ENCODE peak calls at places on chromosome 16, in ten cellular contexts. W is HCT116; S is neural progenitor cell; L is heart left ventricle; C is endothelial cell of umbilical vein; J is endodermal cell; G is CD8-positive, alpha-beta T cell; E is A673; Z is vagina; U is body of pancreas. V is an unnamed sample. For H3K4me1 and H3K27me3, the result is how much of the 10 kb centered on the place peaks cover.

GRCh38 chr16:57653936-57654335 is 14.2 kb upstream of the ADGRG3 start:
- DNase-seq in E (no peak), J (no peak), G (no peak), C (peak), U (no peak), S (no peak), Z (no peak), W (no peak), L (peak), V (no peak)

GRCh38 chr16:19926449-19927390 is 42.1 kb upstream of the GPRC5B start:
- DNase-seq in C (peak), U (no peak), E (peak), Z (no peak), W (peak), L (no peak), J (peak), G (no peak), S (no peak), V (no peak)

GRCh38 chr16:23229714-23230113 is 47.2 kb downstream of the SCNN1G start:
- DNase-seq in Z (no peak), W (no peak), S (no peak), U (no peak), E (no peak), L (no peak), G (no peak), C (no peak), J (no peak), V (no peak)

GRCh38 chr16:30892670-30893069 is 1.2 kb downstream of the BCL7C start:
- DNase-seq in Z (no peak), G (no peak), U (no peak), L (no peak), S (no peak), E (no peak), W (no peak), J (no peak), C (no peak), V (no peak)

GRCh38 chr16:13331918-13332317 is 430.5 kb downstream of the SHISA9 start:
- DNase-seq in S (no peak), Z (no peak), E (no peak), J (peak), U (no peak), C (no peak), L (no peak), W (no peak), G (no peak), V (no peak)

GRCh38 chr16:21568502-21569189 is 30.7 kb upstream of the METTL9 start:
- DNase-seq in U (no peak), E (no peak), J (no peak), L (peak), S (no peak), C (no peak), Z (no peak), G (no peak), W (no peak), V (peak)

GRCh38 chr16:51134876-51135275 is 16.2 kb downstream of the SALL1 start:
- DNase-seq in S (no peak), J (peak), E (no peak), U (no peak), C (no peak), L (no peak), W (no peak), Z (no peak), G (no peak), V (no peak)

GRCh38 chr16:48075398-48075797 is 80.4 kb downstream of the ABCC12 start:
- DNase-seq in Z (no peak), G (no peak), S (no peak), L (no peak), J (no peak), E (no peak), U (no peak), W (no peak), C (no peak), V (no peak)

GRCh38 chr16:3530371-3530914 is 29.6 kb downstream of the CLUAP1 start:
- DNase-seq in Z (no peak), U (no peak), W (no peak), J (no peak), C (no peak), L (no peak), G (no peak), E (no peak), S (no peak), V (peak)

GRCh38 chr16:24198807-24199533 is 57.2 kb upstream of the CACNG3 start:
- DNase-seq in G (no peak), Z (no peak), C (no peak), J (no peak), L (no peak), E (no peak), W (no peak), U (no peak), S (no peak), V (no peak)

GRCh38 chr16:83992624-83993023 is 24.6 kb downstream of the NECAB2 start:
- DNase-seq in U (peak), C (no peak), J (no peak), G (no peak), W (no peak), E (no peak), L (peak), S (no peak), Z (no peak), V (no peak)

GRCh38 chr16:58176608-58177346 is 21.1 kb downstream of the CSNK2A2 start:
- DNase-seq in S (no peak), E (no peak), L (no peak), G (no peak), C (no peak), Z (no peak), J (no peak), U (no peak), W (no peak), V (no peak)

GRCh38 chr16:88013091-88013609 is 61.9 kb downstream of the BANP start:
- DNase-seq in U (no peak), C (no peak), S (no peak), L (no peak), W (no peak), J (peak), E (no peak), Z (no peak), G (no peak), V (peak)

GRCh38 chr16:12524658-12525057 is 279.0 kb downstream of the CPPED1 start:
- DNase-seq in L (no peak), E (no peak), J (no peak), G (no peak), Z (no peak), C (no peak), S (no peak), W (no peak), U (no peak), V (no peak)

GRCh38 chr16:12601290-12601900 is 202.3 kb downstream of the CPPED1 start:
- DNase-seq in J (peak), C (no peak), W (no peak), G (no peak), E (no peak), U (no peak), S (no peak), Z (peak), L (no peak), V (no peak)

GRCh38 chr16:19595043-19595767 is 39.7 kb downstream of the VPS35L start:
- DNase-seq in Z (no peak), C (peak), S (no peak), L (peak), G (no peak), J (no peak), U (peak), W (no peak), E (no peak), V (peak)

GRCh38 chr16:66474750-66475199 is 47.7 kb downstream of the BEAN1 start:
- DNase-seq in S (no peak), E (peak), C (peak), Z (no peak), J (peak), L (no peak), G (peak), W (no peak), U (no peak), V (no peak)

GRCh38 chr16:51157698-51158097 is 6.6 kb upstream of the SALL1 start:
- DNase-seq in U (no peak), C (no peak), S (no peak), L (no peak), G (no peak), J (no peak), E (no peak), W (no peak), Z (no peak), V (no peak)

GRCh38 chr16:81401035-81401950 is 43.3 kb upstream of the CMIP start:
- DNase-seq in C (peak), W (peak), U (no peak), S (no peak), L (no peak), J (no peak), E (no peak), Z (no peak), G (no peak), V (peak)

GRCh38 chr16:79651363-79651762 is 50.8 kb upstream of the MAF start:
- DNase-seq in W (no peak), U (peak), J (no peak), C (no peak), Z (no peak), L (peak), E (no peak), G (no peak), S (no peak), V (peak)

GRCh38 chr16:58345574-58346354 is 46.5 kb upstream of the GINS3 start:
- DNase-seq in W (no peak), E (peak), C (peak), U (no peak), G (no peak), Z (no peak), L (no peak), J (no peak), S (no peak), V (no peak)

GRCh38 chr16:75477680-75478473 is 13.4 kb upstream of the TMEM170A start:
- DNase-seq in L (no peak), S (no peak), G (no peak), U (no peak), J (no peak), E (no peak), W (no peak), C (no peak), Z (no peak), V (peak)

GRCh38 chr16:83561876-83562275 is 245.9 kb upstream of the HSBP1 start:
- DNase-seq in U (no peak), L (no peak), W (no peak), Z (no peak), E (peak), S (peak), J (peak), G (no peak), C (peak), V (no peak)

GRCh38 chr16:72255785-72256184 is 83.8 kb upstream of the PMFBP1 start:
- DNase-seq in J (no peak), W (no peak), E (no peak), Z (no peak), U (no peak), C (no peak), G (no peak), S (no peak), L (no peak), V (peak)

GRCh38 chr16:58501242-58502131 is 1.5 kb downstream of the NDRG4 start:
- DNase-seq in S (peak), U (peak), G (peak), J (peak), C (no peak), E (peak), Z (no peak), W (no peak), L (peak), V (no peak)

GRCh38 chr16:10951016-10951415 is 6.7 kb downstream of the CLEC16A start:
- DNase-seq in C (no peak), U (no peak), L (no peak), G (no peak), J (no peak), E (peak), W (no peak), Z (no peak), S (no peak), V (no peak)

GRCh38 chr16:576823-577201 is 7.0 kb downstream of the PIGQ start:
- DNase-seq in Z (no peak), W (no peak), J (peak), U (no peak), S (peak), L (no peak), E (no peak), G (no peak), C (no peak), V (no peak)
- TF ChIP-seq CTCF in Z (no peak), W (no peak), J (peak), U (no peak), S (peak), L (no peak), E (no peak), G (no peak), C (peak), V (no peak)

GRCh38 chr16:16005725-16006124 is 56.3 kb downstream of the ABCC1 start:
- DNase-seq in Z (no peak), G (no peak), J (no peak), U (no peak), C (no peak), E (no peak), W (no peak), L (no peak), S (no peak), V (no peak)

GRCh38 chr16:16006650-16007049 is 57.2 kb downstream of the ABCC1 start:
- DNase-seq in J (no peak), Z (no peak), C (no peak), G (no peak), W (no peak), U (no peak), S (no peak), E (no peak), L (no peak), V (no peak)

GRCh38 chr16:16001856-16002255 is 52.4 kb downstream of the ABCC1 start:
- DNase-seq in L (no peak), C (peak), S (no peak), U (peak), W (no peak), J (no peak), Z (no peak), E (no peak), G (no peak), V (no peak)

GRCh38 chr16:16004314-16004749 is 54.9 kb downstream of the ABCC1 start:
- DNase-seq in J (no peak), U (no peak), C (peak), E (peak), G (no peak), L (no peak), Z (no peak), W (no peak), S (no peak), V (peak)

DNA sequence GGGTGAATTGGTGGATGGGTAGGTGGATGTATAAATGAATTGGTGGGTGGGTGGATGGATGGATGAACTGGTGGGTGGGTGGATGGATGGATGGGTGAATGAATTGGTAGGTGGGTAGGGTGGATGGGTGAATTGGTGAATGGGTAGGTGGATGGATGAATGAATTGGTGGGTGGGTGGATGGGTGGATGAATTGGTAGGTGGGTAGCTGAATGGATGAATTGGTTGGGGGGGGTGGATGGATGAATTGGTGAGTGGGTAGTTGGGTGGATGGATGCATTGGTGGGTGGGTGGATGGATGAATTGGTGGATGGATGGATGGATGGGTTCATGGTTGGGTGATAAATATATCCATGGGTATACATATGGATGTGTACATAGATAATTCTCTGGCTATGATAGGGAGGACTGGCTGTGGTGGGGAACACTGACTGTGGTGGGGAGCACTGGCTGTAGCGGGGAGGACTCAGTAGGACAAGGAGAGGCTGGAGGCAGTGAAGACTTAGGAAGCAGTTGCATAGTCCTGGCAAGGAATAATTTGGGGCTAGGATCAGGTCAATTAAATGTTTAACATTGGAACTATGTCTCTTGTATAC is 54.4 kb downstream of the ABCC1 start:
- DNase-seq in C (no peak), Z (no peak), W (no peak), J (no peak), U (no peak), G (no peak), L (no peak), S (no peak), E (no peak), V (no peak)
- H3K4me1 ChIP-seq in C (under half), Z (under half), W (under half), J (under half), U (under half), G (under half), L (under half), S (under half), E (under half), V (under half)

GRCh38 chr16:85254921-85255320 is 142.6 kb upstream of the CIBAR2 start:
- DNase-seq in U (no peak), S (no peak), E (no peak), Z (no peak), L (no peak), W (no peak), J (no peak), G (no peak), C (no peak), V (no peak)

GRCh38 chr16:85255777-85256176 is 143.5 kb upstream of the CIBAR2 start:
- DNase-seq in J (no peak), L (no peak), E (no peak), G (no peak), U (no peak), C (no peak), W (no peak), S (no peak), Z (no peak), V (no peak)

GRCh38 chr16:85252461-85252860 is 140.2 kb upstream of the CIBAR2 start:
- DNase-seq in W (no peak), L (no peak), U (no peak), Z (no peak), C (no peak), S (no peak), G (no peak), E (no peak), J (no peak), V (peak)

GRCh38 chr16:85253127-85253941 is 141.1 kb upstream of the CIBAR2 start:
- DNase-seq in C (peak), S (peak), U (peak), L (peak), Z (no peak), G (peak), J (peak), E (peak), W (no peak), V (no peak)

DNA sequence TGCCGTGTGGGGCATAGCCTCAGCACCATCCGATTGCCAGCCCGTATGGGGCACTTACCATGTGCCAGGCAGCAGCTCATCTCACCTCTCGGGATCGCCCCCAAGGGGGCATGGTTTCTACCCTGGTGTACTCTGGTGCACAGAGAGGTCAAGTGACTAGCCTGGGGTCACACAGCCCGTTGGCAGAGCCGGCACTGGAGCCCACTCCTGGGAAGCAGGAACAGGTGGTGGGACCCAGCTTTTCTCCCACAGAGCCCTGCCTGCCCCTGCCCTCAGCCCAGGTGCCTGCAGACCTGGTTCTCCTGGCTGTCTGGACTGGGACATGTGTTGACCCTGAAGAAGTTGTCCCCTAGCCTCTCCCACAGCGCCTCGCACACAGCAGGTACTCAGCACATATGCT is 141.8 kb upstream of the CIBAR2 start:
- DNase-seq in S (no peak), L (no peak), Z (no peak), C (no peak), U (peak), E (no peak), G (no peak), J (no peak), W (no peak), V (no peak)
- H3K27me3 ChIP-seq in S (under half), L (under half), Z (under half), C (under half), U (under half), E (under half), G (under half), J (under half), W (under half), V (under half)

GRCh38 chr16:49704586-49705155 is 151.2 kb downstream of the ZNF423 start:
- DNase-seq in U (no peak), J (peak), Z (no peak), L (no peak), E (no peak), G (no peak), C (no peak), W (no peak), S (peak), V (no peak)
- TF ChIP-seq CTCF in U (no peak), J (peak), Z (no peak), L (no peak), E (peak), G (no peak), C (peak), W (peak), S (peak), V (no peak)

V was measured in foreskin keratinocyte.